ENCODE peak calls at places on chromosomes 4 and X, in four cellular contexts. One of them, this sample, is unnamed.

GRCh38 chr4:84286048-84286447 is 213.0 kb downstream of the NKX6-1 start:
- DNase-seq in neuronal stem cell: no peak
- DNase-seq in H9: peak; percentile 32
- DNase-seq in IMR-90: no peak
- DNase-seq in this sample: no peak

GRCh38 chr4:52843351-52843750 is 18.8 kb upstream of the RASL11B start:
- DNase-seq in neuronal stem cell: no peak
- DNase-seq in H9: no peak
- DNase-seq in IMR-90: no peak
- DNase-seq in this sample: no peak

GRCh38 chr4:39712819-39713607 is 15.1 kb downstream of the UBE2K start:
- DNase-seq in neuronal stem cell: no peak
- DNase-seq in H9: no peak
- DNase-seq in IMR-90: no peak
- DNase-seq in this sample: no peak

GRCh38 chr4:71307729-71308128 is 31.1 kb upstream of the SLC4A4 start:
- DNase-seq in neuronal stem cell: no peak
- DNase-seq in H9: no peak
- DNase-seq in IMR-90: no peak
- DNase-seq in this sample: no peak

GRCh38 chr4:3936184-3936583 is 170.0 kb downstream of the ADRA2C start:
- DNase-seq in neuronal stem cell: no peak
- DNase-seq in H9: no peak
- DNase-seq in IMR-90: no peak
- DNase-seq in this sample: no peak

GRCh38 chr4:185744127-185744865 is 67.7 kb downstream of the SORBS2 start:
- DNase-seq in neuronal stem cell: no peak
- DNase-seq in H9: no peak
- DNase-seq in IMR-90: no peak
- DNase-seq in this sample: no peak

GRCh38 chrX:55908685-55909212 is 191.2 kb downstream of the RRAGB start:
- DNase-seq in neuronal stem cell: peak; percentile 3
- DNase-seq in H9: peak; percentile 34
- DNase-seq in IMR-90: no peak
- DNase-seq in this sample: peak; percentile 4

GRCh38 chr4:14908635-14909034 is 93.6 kb upstream of the CPEB2 start:
- DNase-seq in neuronal stem cell: no peak
- DNase-seq in H9: no peak
- DNase-seq in IMR-90: peak; percentile 33
- DNase-seq in this sample: peak; percentile 31

GRCh38 chr4:139530833-139531427 is 25.1 kb downstream of the SETD7 start:
- DNase-seq in neuronal stem cell: peak; percentile 43
- DNase-seq in H9: peak; percentile 70
- DNase-seq in IMR-90: no peak
- DNase-seq in this sample: peak; percentile 69

GRCh38 chrX:41603591-41603990 is 85.2 kb upstream of the GPR34 start:
- DNase-seq in neuronal stem cell: no peak
- DNase-seq in H9: no peak
- DNase-seq in IMR-90: no peak
- DNase-seq in this sample: no peak

GRCh38 chr4:179624768-179625181 is 2182.5 kb upstream of the AGA start:
- DNase-seq in neuronal stem cell: no peak
- DNase-seq in H9: peak; percentile 31
- DNase-seq in IMR-90: peak; percentile 89
- DNase-seq in this sample: peak; percentile 88

GRCh38 chr4:112646632-112647537 is 9.9 kb downstream of the LARP7 start:
- DNase-seq in neuronal stem cell: no peak
- DNase-seq in H9: no peak
- DNase-seq in IMR-90: no peak
- DNase-seq in this sample: no peak

GRCh38 chrX:95346854-95347253 is 1337.8 kb upstream of the DIAPH2 start:
- DNase-seq in neuronal stem cell: no peak
- DNase-seq in H9: no peak
- DNase-seq in IMR-90: peak; percentile 5
- DNase-seq in this sample: no peak

GRCh38 chr4:121784401-121784800 is 16.7 kb upstream of the EXOSC9 start:
- DNase-seq in neuronal stem cell: no peak
- DNase-seq in H9: no peak
- DNase-seq in IMR-90: no peak
- DNase-seq in this sample: no peak

GRCh38 chr4:144709159-144709558 is 63.2 kb downstream of the HHIP start:
- DNase-seq in neuronal stem cell: no peak
- DNase-seq in H9: no peak
- DNase-seq in IMR-90: peak; percentile 89
- DNase-seq in this sample: peak; percentile 21

GRCh38 chr4:111230265-111230664 is 607.4 kb upstream of the PITX2 start:
- DNase-seq in neuronal stem cell: no peak
- DNase-seq in H9: no peak
- DNase-seq in IMR-90: peak; percentile 86
- DNase-seq in this sample: peak; percentile 7

GRCh38 chrX:21481761-21482160 is 107.5 kb downstream of the CNKSR2 start:
- DNase-seq in neuronal stem cell: no peak
- DNase-seq in H9: no peak
- DNase-seq in IMR-90: no peak
- DNase-seq in this sample: no peak

GRCh38 chr4:91502365-91502764 is 801.4 kb upstream of the GRID2 start:
- DNase-seq in neuronal stem cell: no peak
- DNase-seq in H9: no peak
- DNase-seq in IMR-90: no peak
- DNase-seq in this sample: peak; percentile 4

GRCh38 chrX:30573125-30573524 is 4.4 kb downstream of the TASL start:
- DNase-seq in neuronal stem cell: no peak
- DNase-seq in H9: no peak
- DNase-seq in IMR-90: no peak
- DNase-seq in this sample: no peak

GRCh38 chrX:19889582-19890342 is 2.4 kb upstream of the SH3KBP1 start:
- DNase-seq in neuronal stem cell: no peak
- DNase-seq in H9: no peak
- DNase-seq in IMR-90: peak; percentile 83
- DNase-seq in this sample: peak; percentile 73

GRCh38 chr4:1753692-1754311 is 32.5 kb downstream of the TACC3 start:
- DNase-seq in neuronal stem cell: no peak
- DNase-seq in H9: no peak
- DNase-seq in IMR-90: no peak
- DNase-seq in this sample: no peak

GRCh38 chrX:111519215-111519614 is 7.8 kb downstream of the SERTM2 start:
- DNase-seq in neuronal stem cell: peak; percentile 38
- DNase-seq in H9: no peak
- DNase-seq in IMR-90: peak; percentile 55
- DNase-seq in this sample: peak; percentile 93

GRCh38 chr4:120977435-120977997 is 55.0 kb upstream of the PRDM5 start:
- DNase-seq in neuronal stem cell: no peak
- DNase-seq in H9: peak; percentile 44
- DNase-seq in IMR-90: peak; percentile 70
- DNase-seq in this sample: peak; percentile 57

GRCh38 chr4:2933566-2934076 is 29.6 kb downstream of the NOP14 start:
- DNase-seq in neuronal stem cell: no peak
- DNase-seq in H9: no peak
- DNase-seq in IMR-90: no peak
- DNase-seq in this sample: no peak
- H3K14ac ChIP-seq in neuronal stem cell: peak overlapping the region; percentile 10
- H3K14ac ChIP-seq in H9: no peak overlapping the region
- H3K14ac ChIP-seq in IMR-90: peak overlapping the region; percentile 38
- H3K14ac ChIP-seq in this sample: no peak overlapping the region

GRCh38 chr4:108359936-108360681 is 191.4 kb upstream of the LEF1 start:
- DNase-seq in neuronal stem cell: no peak
- DNase-seq in H9: no peak
- DNase-seq in IMR-90: no peak
- DNase-seq in this sample: peak; percentile 14
- H3K14ac ChIP-seq in neuronal stem cell: no peak overlapping the region
- H3K14ac ChIP-seq in H9: no peak overlapping the region
- H3K14ac ChIP-seq in IMR-90: peak overlapping the region; percentile 59
- H3K14ac ChIP-seq in this sample: peak overlapping the region; percentile 14

GRCh38 chr4:142264961-142265360 is 581.1 kb downstream of the INPP4B start:
- DNase-seq in neuronal stem cell: no peak
- DNase-seq in H9: no peak
- DNase-seq in IMR-90: peak; percentile 94
- DNase-seq in this sample: peak; percentile 62
- H3K14ac ChIP-seq in neuronal stem cell: no peak overlapping the region
- H3K14ac ChIP-seq in H9: no peak overlapping the region
- H3K14ac ChIP-seq in IMR-90: peak overlapping the region; percentile 87
- H3K14ac ChIP-seq in this sample: no peak overlapping the region

GRCh38 chr4:153790962-153791551 is 2.2 kb upstream of the SFRP2 start:
- DNase-seq in neuronal stem cell: peak; percentile 70
- DNase-seq in H9: peak; percentile 91
- DNase-seq in IMR-90: no peak
- DNase-seq in this sample: peak; percentile 47

GRCh38 chr4:153789741-153790651 is 1.1 kb upstream of the SFRP2 start:
- DNase-seq in neuronal stem cell: peak; percentile 75
- DNase-seq in H9: peak; percentile 97
- DNase-seq in IMR-90: no peak
- DNase-seq in this sample: peak; percentile 63

GRCh38 chr4:153794001-153794400 is 5.1 kb upstream of the SFRP2 start:
- DNase-seq in neuronal stem cell: no peak
- DNase-seq in H9: no peak
- DNase-seq in IMR-90: no peak
- DNase-seq in this sample: no peak

GRCh38 chr4:153792007-153792892 is 3.4 kb upstream of the SFRP2 start:
- DNase-seq in neuronal stem cell: peak; percentile 94
- DNase-seq in H9: peak; percentile 94
- DNase-seq in IMR-90: no peak
- DNase-seq in this sample: peak; percentile 82

DNA sequence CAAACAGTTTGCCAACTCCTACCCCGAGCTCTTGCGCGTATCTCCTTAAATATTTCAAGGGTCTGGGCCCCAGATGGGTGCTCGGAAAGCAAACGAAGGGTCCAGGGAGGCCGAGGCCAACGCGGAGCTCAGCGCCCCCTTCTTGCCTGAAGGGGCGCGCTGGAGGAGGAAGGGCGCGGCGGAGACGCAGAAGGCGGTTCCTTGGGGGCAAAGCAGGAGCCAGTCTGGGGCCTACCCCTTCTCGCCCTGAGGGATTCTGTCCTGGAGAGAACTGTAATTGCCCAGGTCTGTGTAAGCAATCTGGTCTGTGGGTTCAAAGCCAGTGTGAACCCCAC is 4.0 kb upstream of the SFRP2 start:
- DNase-seq in neuronal stem cell: no peak
- DNase-seq in H9: peak; percentile 69
- DNase-seq in IMR-90: no peak
- DNase-seq in this sample: no peak
- H3K14ac ChIP-seq in neuronal stem cell: no peak overlapping the region
- H3K14ac ChIP-seq in H9: peak overlapping the region; percentile 77
- H3K14ac ChIP-seq in IMR-90: no peak overlapping the region
- H3K14ac ChIP-seq in this sample: no peak overlapping the region

DNA sequence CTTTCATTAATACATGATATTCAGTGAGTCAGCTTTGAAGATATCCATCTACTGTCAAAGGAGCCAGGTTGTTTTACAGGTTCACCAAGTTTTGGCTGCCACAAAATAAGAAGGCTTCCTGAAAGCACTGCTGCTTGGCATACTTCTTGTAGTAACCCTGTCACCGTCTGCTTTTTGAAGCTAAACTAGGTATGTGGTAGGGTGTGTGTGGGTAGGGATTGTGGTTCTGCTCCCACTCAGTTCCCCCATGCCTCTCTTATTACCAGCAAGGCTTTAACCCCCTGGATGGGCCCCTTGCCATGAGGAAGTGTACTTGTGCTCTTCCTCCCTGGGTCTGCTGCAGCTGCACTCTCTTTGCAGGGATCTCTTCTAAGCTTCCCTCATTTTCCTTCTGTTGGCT is 191.2 kb downstream of the BANK1 start:
- DNase-seq in neuronal stem cell: no peak
- DNase-seq in H9: no peak
- DNase-seq in IMR-90: no peak
- DNase-seq in this sample: no peak
- H3K14ac ChIP-seq in neuronal stem cell: no peak overlapping the region
- H3K14ac ChIP-seq in H9: no peak overlapping the region
- H3K14ac ChIP-seq in IMR-90: no peak overlapping the region
- H3K14ac ChIP-seq in this sample: no peak overlapping the region

GRCh38 chrX:16714504-16714903 is 2.0 kb upstream of the CTPS2 start:
- DNase-seq in neuronal stem cell: no peak
- DNase-seq in H9: no peak
- DNase-seq in IMR-90: no peak
- DNase-seq in this sample: no peak

GRCh38 chrX:16725067-16725466 is 5.7 kb downstream of the SYAP1 start:
- DNase-seq in neuronal stem cell: no peak
- DNase-seq in H9: no peak
- DNase-seq in IMR-90: no peak
- DNase-seq in this sample: no peak

GRCh38 chrX:16718824-16719333 is 533 bp upstream of the SYAP1 start:
- DNase-seq in neuronal stem cell: no peak
- DNase-seq in H9: no peak
- DNase-seq in IMR-90: no peak
- DNase-seq in this sample: no peak

GRCh38 chrX:16722481-16722880 is 3.1 kb downstream of the SYAP1 start:
- DNase-seq in neuronal stem cell: no peak
- DNase-seq in H9: no peak
- DNase-seq in IMR-90: peak; percentile 15
- DNase-seq in this sample: peak; percentile 38

GRCh38 chrX:16719334-16720084 is at the start of gene SYAP1:
- DNase-seq in neuronal stem cell: peak; percentile 94
- DNase-seq in H9: peak; percentile 99
- DNase-seq in IMR-90: peak; percentile 99
- DNase-seq in this sample: peak; percentile 97
- H3K14ac ChIP-seq in neuronal stem cell: peak within 1 kb of the TSS; percentile 38
- H3K14ac ChIP-seq in H9: peak within 1 kb of the TSS; percentile 75
- H3K14ac ChIP-seq in IMR-90: peak within 1 kb of the TSS; percentile 78
- H3K14ac ChIP-seq in this sample: peak within 1 kb of the TSS; percentile 32

This sample was measured in mesenchymal stem cell.